ENCODE peak calls at places on chromosome 10, in nine cellular contexts. One of them, this sample, is unnamed.

GRCh38 chr10:9198611-9199010 is 1144.1 kb downstream of the GATA3 start:
- DNase-seq in erythroblast: no peak
- DNase-seq in NB4: no peak
- DNase-seq in tibial nerve: no peak
- DNase-seq in upper lobe of left lung: no peak
- DNase-seq in uterus: no peak
- DNase-seq in lower leg skin: no peak
- DNase-seq in IMR-90: peak; percentile 80
- DNase-seq in suprapubic skin: no peak
- DNase-seq in this sample: no peak

GRCh38 chr10:5041471-5042023 is 37.9 kb upstream of the AKR1C2 start:
- DNase-seq in uterus: no peak
- DNase-seq in IMR-90: no peak
- DNase-seq in erythroblast: no peak
- DNase-seq in lower leg skin: no peak
- DNase-seq in upper lobe of left lung: no peak
- DNase-seq in NB4: no peak
- DNase-seq in tibial nerve: no peak
- DNase-seq in suprapubic skin: no peak
- DNase-seq in this sample: no peak

GRCh38 chr10:42367532-42368230 is 270.7 kb downstream of the ZNF33B start:
- DNase-seq in upper lobe of left lung: peak; percentile 77
- DNase-seq in IMR-90: peak; percentile 16
- DNase-seq in NB4: no peak
- DNase-seq in tibial nerve: peak; percentile 65
- DNase-seq in uterus: peak; percentile 70
- DNase-seq in suprapubic skin: peak; percentile 71
- DNase-seq in lower leg skin: peak; percentile 84
- DNase-seq in erythroblast: no peak
- DNase-seq in this sample: peak; percentile 5

GRCh38 chr10:26841733-26842317 is 18.9 kb downstream of the ABI1 start:
- DNase-seq in suprapubic skin: no peak
- DNase-seq in lower leg skin: no peak
- DNase-seq in uterus: no peak
- DNase-seq in erythroblast: no peak
- DNase-seq in tibial nerve: no peak
- DNase-seq in IMR-90: no peak
- DNase-seq in NB4: no peak
- DNase-seq in upper lobe of left lung: no peak
- DNase-seq in this sample: no peak

GRCh38 chr10:62961951-62962523 is 145.9 kb upstream of the EGR2 start:
- DNase-seq in suprapubic skin: no peak
- DNase-seq in IMR-90: no peak
- DNase-seq in uterus: no peak
- DNase-seq in tibial nerve: no peak
- DNase-seq in lower leg skin: no peak
- DNase-seq in erythroblast: no peak
- DNase-seq in NB4: no peak
- DNase-seq in upper lobe of left lung: no peak
- DNase-seq in this sample: no peak

GRCh38 chr10:122168598-122168997 is 102.5 kb upstream of the BTBD16 start:
- DNase-seq in NB4: no peak
- DNase-seq in IMR-90: no peak
- DNase-seq in erythroblast: no peak
- DNase-seq in uterus: no peak
- DNase-seq in upper lobe of left lung: no peak
- DNase-seq in tibial nerve: no peak
- DNase-seq in suprapubic skin: no peak
- DNase-seq in lower leg skin: no peak
- DNase-seq in this sample: no peak

GRCh38 chr10:123717336-123717735 is 51.2 kb downstream of the GPR26 start:
- DNase-seq in NB4: no peak
- DNase-seq in erythroblast: no peak
- DNase-seq in IMR-90: no peak
- DNase-seq in uterus: no peak
- DNase-seq in lower leg skin: peak; percentile 62
- DNase-seq in upper lobe of left lung: no peak
- DNase-seq in suprapubic skin: no peak
- DNase-seq in tibial nerve: no peak
- DNase-seq in this sample: no peak

GRCh38 chr10:71489077-71489476 is 92.4 kb downstream of the CDH23 start:
- DNase-seq in uterus: no peak
- DNase-seq in lower leg skin: no peak
- DNase-seq in erythroblast: no peak
- DNase-seq in tibial nerve: no peak
- DNase-seq in suprapubic skin: no peak
- DNase-seq in NB4: no peak
- DNase-seq in upper lobe of left lung: no peak
- DNase-seq in IMR-90: no peak
- DNase-seq in this sample: no peak

GRCh38 chr10:73456187-73456890 is 23.0 kb upstream of the MSS51 start:
- DNase-seq in tibial nerve: no peak
- DNase-seq in upper lobe of left lung: no peak
- DNase-seq in lower leg skin: no peak
- DNase-seq in suprapubic skin: no peak
- DNase-seq in IMR-90: no peak
- DNase-seq in erythroblast: peak; percentile 98
- DNase-seq in NB4: no peak
- DNase-seq in uterus: no peak
- DNase-seq in this sample: no peak

GRCh38 chr10:124058346-124059003 is 34.9 kb downstream of the CHST15 start:
- DNase-seq in tibial nerve: no peak
- DNase-seq in uterus: no peak
- DNase-seq in IMR-90: no peak
- DNase-seq in suprapubic skin: no peak
- DNase-seq in erythroblast: no peak
- DNase-seq in upper lobe of left lung: no peak
- DNase-seq in lower leg skin: no peak
- DNase-seq in NB4: no peak
- DNase-seq in this sample: no peak

GRCh38 chr10:110487411-110488123 is 10.1 kb upstream of the DUSP5 start:
- DNase-seq in NB4: no peak
- DNase-seq in erythroblast: no peak
- DNase-seq in suprapubic skin: no peak
- DNase-seq in tibial nerve: no peak
- DNase-seq in lower leg skin: no peak
- DNase-seq in upper lobe of left lung: no peak
- DNase-seq in uterus: no peak
- DNase-seq in IMR-90: peak; percentile 55
- DNase-seq in this sample: no peak

GRCh38 chr10:19815478-19816419 is 483 bp upstream of the PLXDC2 start:
- DNase-seq in uterus: peak; percentile 85
- DNase-seq in tibial nerve: peak; percentile 40
- DNase-seq in IMR-90: peak; percentile 56
- DNase-seq in NB4: peak; percentile 6
- DNase-seq in upper lobe of left lung: peak; percentile 91
- DNase-seq in suprapubic skin: peak; percentile 89
- DNase-seq in lower leg skin: peak; percentile 95
- DNase-seq in erythroblast: peak; percentile 11
- DNase-seq in this sample: peak; percentile 17

GRCh38 chr10:79262959-79263746 is 84.1 kb upstream of the PPIF start:
- DNase-seq in uterus: no peak
- DNase-seq in IMR-90: no peak
- DNase-seq in NB4: no peak
- DNase-seq in lower leg skin: no peak
- DNase-seq in tibial nerve: no peak
- DNase-seq in suprapubic skin: no peak
- DNase-seq in upper lobe of left lung: peak; percentile 47
- DNase-seq in erythroblast: no peak
- DNase-seq in this sample: no peak
- TF ChIP-seq POLR2A in uterus: no peak
- TF ChIP-seq POLR2A in IMR-90: no peak
- TF ChIP-seq POLR2A in NB4: no peak
- TF ChIP-seq POLR2A in lower leg skin: no peak
- TF ChIP-seq POLR2A in tibial nerve: no peak
- TF ChIP-seq POLR2A in suprapubic skin: no peak
- TF ChIP-seq POLR2A in upper lobe of left lung: no peak
- TF ChIP-seq POLR2A in erythroblast: no peak
- TF ChIP-seq POLR2A in this sample: no peak

GRCh38 chr10:12048547-12048946 is 5.9 kb upstream of the UPF2 start:
- DNase-seq in suprapubic skin: no peak
- DNase-seq in IMR-90: no peak
- DNase-seq in lower leg skin: no peak
- DNase-seq in erythroblast: no peak
- DNase-seq in upper lobe of left lung: no peak
- DNase-seq in uterus: no peak
- DNase-seq in NB4: no peak
- DNase-seq in tibial nerve: no peak
- DNase-seq in this sample: no peak

GRCh38 chr10:12042409-12042796 is 206 bp downstream of the UPF2 start:
- DNase-seq in uterus: no peak
- DNase-seq in suprapubic skin: peak; percentile 86
- DNase-seq in tibial nerve: no peak
- DNase-seq in erythroblast: peak; percentile 64
- DNase-seq in NB4: peak; percentile 42
- DNase-seq in lower leg skin: peak; percentile 92
- DNase-seq in IMR-90: peak; percentile 3
- DNase-seq in upper lobe of left lung: peak; percentile 90
- DNase-seq in this sample: peak; percentile 7

GRCh38 chr10:12041766-12042408 is 722 bp downstream of the UPF2 start:
- DNase-seq in NB4: peak; percentile 44
- DNase-seq in uterus: no peak
- DNase-seq in tibial nerve: no peak
- DNase-seq in erythroblast: peak; percentile 73
- DNase-seq in suprapubic skin: no peak
- DNase-seq in IMR-90: peak; percentile 18
- DNase-seq in upper lobe of left lung: no peak
- DNase-seq in lower leg skin: no peak
- DNase-seq in this sample: peak; percentile 16

GRCh38 chr10:12045610-12046009 is 3.0 kb upstream of the UPF2 start:
- DNase-seq in suprapubic skin: no peak
- DNase-seq in tibial nerve: no peak
- DNase-seq in uterus: no peak
- DNase-seq in erythroblast: no peak
- DNase-seq in lower leg skin: no peak
- DNase-seq in IMR-90: no peak
- DNase-seq in NB4: no peak
- DNase-seq in upper lobe of left lung: no peak
- DNase-seq in this sample: no peak

DNA sequence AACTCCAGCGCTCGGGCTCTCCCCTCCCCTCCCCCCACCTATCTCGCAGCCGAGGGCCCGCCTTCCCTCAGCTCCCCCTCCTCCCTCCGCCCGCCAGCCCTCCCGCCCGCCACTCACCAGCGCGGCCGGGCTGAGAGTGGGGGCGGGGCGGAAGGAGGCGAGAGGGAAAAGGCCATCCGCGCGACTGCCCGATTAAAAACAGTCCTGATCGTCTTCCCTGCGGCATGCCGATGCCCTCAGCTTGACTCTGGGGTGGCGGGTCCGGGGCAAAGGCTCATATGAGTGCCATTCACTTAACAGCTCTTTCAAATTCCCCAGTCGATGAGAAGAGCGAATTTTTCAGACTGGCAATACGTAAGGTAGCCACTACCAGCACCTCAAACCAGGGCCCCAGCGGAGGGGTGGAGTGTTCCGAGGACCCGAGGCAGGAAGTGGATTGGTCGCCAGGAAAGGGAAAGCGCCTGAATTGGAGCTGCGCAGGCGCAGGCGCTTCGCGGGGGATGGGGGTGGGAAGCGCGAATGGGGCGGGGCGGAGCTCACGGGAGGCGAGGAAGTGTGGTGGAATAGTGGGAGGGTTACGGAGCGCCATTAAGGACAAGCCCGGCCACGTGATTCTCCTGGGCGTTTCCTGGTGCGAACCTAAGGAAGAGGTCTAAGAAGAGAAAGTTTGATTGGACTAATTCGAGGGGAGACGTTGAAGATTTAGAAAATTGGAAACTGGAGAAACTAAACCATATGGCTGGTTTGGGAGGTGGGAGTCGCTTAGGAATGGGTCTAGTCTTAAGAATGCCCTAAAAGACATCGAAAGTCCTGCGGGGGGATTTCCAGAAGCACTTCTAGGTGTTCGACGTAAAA is at the start of gene UPF2:
- DNase-seq in uterus: peak; percentile 99
- DNase-seq in lower leg skin: peak; percentile 99
- DNase-seq in suprapubic skin: peak; percentile 98
- DNase-seq in erythroblast: peak; percentile 99
- DNase-seq in NB4: peak; percentile 97
- DNase-seq in upper lobe of left lung: peak; percentile 98
- DNase-seq in IMR-90: peak; percentile 98
- DNase-seq in tibial nerve: peak; percentile 96
- DNase-seq in this sample: peak; percentile 89
- TF ChIP-seq POLR2A in uterus: no peak
- TF ChIP-seq POLR2A in lower leg skin: no peak
- TF ChIP-seq POLR2A in suprapubic skin: no peak
- TF ChIP-seq POLR2A in erythroblast: peak; percentile 8
- TF ChIP-seq POLR2A in NB4: peak; percentile 23
- TF ChIP-seq POLR2A in upper lobe of left lung: no peak
- TF ChIP-seq POLR2A in IMR-90: no peak
- TF ChIP-seq POLR2A in tibial nerve: no peak
- TF ChIP-seq POLR2A in this sample: peak; percentile 2

GRCh38 chr10:86756511-86757109 is at the start of gene BMPR1A:
- DNase-seq in uterus: no peak
- DNase-seq in suprapubic skin: no peak
- DNase-seq in IMR-90: peak; percentile 86
- DNase-seq in lower leg skin: peak; percentile 97
- DNase-seq in upper lobe of left lung: no peak
- DNase-seq in erythroblast: no peak
- DNase-seq in NB4: no peak
- DNase-seq in tibial nerve: no peak
- DNase-seq in this sample: peak; percentile 86
- TF ChIP-seq POLR2A in uterus: no peak
- TF ChIP-seq POLR2A in suprapubic skin: no peak
- TF ChIP-seq POLR2A in IMR-90: no peak
- TF ChIP-seq POLR2A in lower leg skin: no peak
- TF ChIP-seq POLR2A in upper lobe of left lung: no peak
- TF ChIP-seq POLR2A in erythroblast: no peak
- TF ChIP-seq POLR2A in NB4: no peak
- TF ChIP-seq POLR2A in tibial nerve: no peak
- TF ChIP-seq POLR2A in this sample: peak; percentile 72

GRCh38 chr10:97425964-97426775 is at the start of gene PGAM1:
- DNase-seq in erythroblast: peak; percentile 97
- DNase-seq in NB4: peak; percentile 98
- DNase-seq in IMR-90: peak; percentile 95
- DNase-seq in suprapubic skin: peak; percentile 96
- DNase-seq in upper lobe of left lung: peak; percentile 99
- DNase-seq in tibial nerve: peak; percentile 87
- DNase-seq in uterus: peak; percentile 96
- DNase-seq in lower leg skin: peak; percentile 99
- DNase-seq in this sample: peak; percentile 99
- TF ChIP-seq POLR2A in erythroblast: peak; percentile 76
- TF ChIP-seq POLR2A in NB4: peak; percentile 77
- TF ChIP-seq POLR2A in IMR-90: peak; percentile 51
- TF ChIP-seq POLR2A in suprapubic skin: no peak
- TF ChIP-seq POLR2A in upper lobe of left lung: no peak
- TF ChIP-seq POLR2A in tibial nerve: peak; percentile 79
- TF ChIP-seq POLR2A in uterus: peak; percentile 74
- TF ChIP-seq POLR2A in lower leg skin: no peak
- TF ChIP-seq POLR2A in this sample: peak; percentile 55

GRCh38 chr10:132307823-132308587 is at the start of gene STK32C:
- DNase-seq in suprapubic skin: peak; percentile 91
- DNase-seq in erythroblast: peak; percentile 91
- DNase-seq in lower leg skin: peak; percentile 96
- DNase-seq in uterus: peak; percentile 90
- DNase-seq in tibial nerve: peak; percentile 85
- DNase-seq in IMR-90: peak; percentile 85
- DNase-seq in NB4: peak; percentile 90
- DNase-seq in upper lobe of left lung: peak; percentile 98
- DNase-seq in this sample: peak; percentile 80
- TF ChIP-seq POLR2A in suprapubic skin: no peak
- TF ChIP-seq POLR2A in erythroblast: no peak
- TF ChIP-seq POLR2A in lower leg skin: no peak
- TF ChIP-seq POLR2A in uterus: peak; percentile 49
- TF ChIP-seq POLR2A in tibial nerve: peak; percentile 80
- TF ChIP-seq POLR2A in IMR-90: no peak
- TF ChIP-seq POLR2A in NB4: peak; percentile 12
- TF ChIP-seq POLR2A in upper lobe of left lung: no peak
- TF ChIP-seq POLR2A in this sample: peak; percentile 74

This sample was measured in H54.